ENCODE peak calls at places on chromosomes 7 and 10, in five cellular contexts. One of them, this sample, is unnamed. For H3K36me3, the result is how much of the 10 kb centered on the place peaks cover.

GRCh38 chr7:169165-169853 is 23.1 kb upstream of the FAM20C start:
- DNase-seq in neuronal stem cell: no peak
- DNase-seq in MM.1S: no peak
- DNase-seq in fibroblast of lung: no peak
- DNase-seq in Peyer's patch: no peak
- DNase-seq in this sample: no peak

GRCh38 chr7:105461518-105461917 is 60.6 kb downstream of the PUS7 start:
- DNase-seq in fibroblast of lung: no peak
- DNase-seq in Peyer's patch: no peak
- DNase-seq in neuronal stem cell: no peak
- DNase-seq in MM.1S: no peak
- DNase-seq in this sample: no peak

GRCh38 chr10:80168679-80169380 is 36.3 kb downstream of the PLAC9 start:
- DNase-seq in fibroblast of lung: no peak
- DNase-seq in neuronal stem cell: no peak
- DNase-seq in MM.1S: peak
- DNase-seq in Peyer's patch: peak
- DNase-seq in this sample: no peak

GRCh38 chr10:119251315-119251708 is 43.9 kb downstream of the GRK5 start:
- DNase-seq in neuronal stem cell: no peak
- DNase-seq in MM.1S: no peak
- DNase-seq in Peyer's patch: no peak
- DNase-seq in fibroblast of lung: peak
- DNase-seq in this sample: no peak

GRCh38 chr10:33655921-33656320 is 321.5 kb upstream of the NRP1 start:
- DNase-seq in neuronal stem cell: no peak
- DNase-seq in Peyer's patch: no peak
- DNase-seq in MM.1S: no peak
- DNase-seq in fibroblast of lung: peak
- DNase-seq in this sample: no peak

GRCh38 chr7:128777156-128778123 is 1.8 kb upstream of the OPN1SW start:
- DNase-seq in neuronal stem cell: no peak
- DNase-seq in Peyer's patch: no peak
- DNase-seq in MM.1S: no peak
- DNase-seq in fibroblast of lung: peak
- DNase-seq in this sample: no peak

GRCh38 chr7:12158334-12159060 is 52.6 kb upstream of the TMEM106B start:
- DNase-seq in MM.1S: no peak
- DNase-seq in Peyer's patch: no peak
- DNase-seq in fibroblast of lung: peak
- DNase-seq in neuronal stem cell: no peak
- DNase-seq in this sample: no peak

GRCh38 chr7:44581426-44581906 is 565 bp downstream of the TMED4 start:
- DNase-seq in neuronal stem cell: no peak
- DNase-seq in fibroblast of lung: peak
- DNase-seq in MM.1S: peak
- DNase-seq in Peyer's patch: peak
- DNase-seq in this sample: peak

GRCh38 chr10:63866747-63867140 is 345.5 kb downstream of the REEP3 start:
- DNase-seq in fibroblast of lung: no peak
- DNase-seq in neuronal stem cell: no peak
- DNase-seq in Peyer's patch: no peak
- DNase-seq in MM.1S: peak
- DNase-seq in this sample: no peak

GRCh38 chr7:132904209-132904608 is 177.7 kb downstream of the CHCHD3 start:
- DNase-seq in neuronal stem cell: no peak
- DNase-seq in MM.1S: no peak
- DNase-seq in fibroblast of lung: peak
- DNase-seq in Peyer's patch: no peak
- DNase-seq in this sample: no peak

GRCh38 chr10:98374176-98374969 is 40.6 kb downstream of the PYROXD2 start:
- DNase-seq in fibroblast of lung: peak
- DNase-seq in Peyer's patch: no peak
- DNase-seq in MM.1S: no peak
- DNase-seq in neuronal stem cell: no peak
- DNase-seq in this sample: no peak

GRCh38 chr7:158573310-158573709 is 14.3 kb downstream of the PTPRN2 start:
- DNase-seq in neuronal stem cell: no peak
- DNase-seq in fibroblast of lung: no peak
- DNase-seq in MM.1S: no peak
- DNase-seq in Peyer's patch: no peak
- DNase-seq in this sample: no peak

GRCh38 chr7:50342616-50343114 is 38.1 kb downstream of the IKZF1 start:
- DNase-seq in neuronal stem cell: no peak
- DNase-seq in Peyer's patch: no peak
- DNase-seq in fibroblast of lung: no peak
- DNase-seq in MM.1S: no peak
- DNase-seq in this sample: no peak

GRCh38 chr10:132793871-132794849 is 8.2 kb upstream of the NKX6-2 start:
- DNase-seq in fibroblast of lung: no peak
- DNase-seq in Peyer's patch: no peak
- DNase-seq in neuronal stem cell: no peak
- DNase-seq in MM.1S: no peak
- DNase-seq in this sample: no peak

GRCh38 chr7:158098125-158099030 is 489.2 kb downstream of the PTPRN2 start:
- DNase-seq in Peyer's patch: no peak
- DNase-seq in neuronal stem cell: no peak
- DNase-seq in fibroblast of lung: no peak
- DNase-seq in MM.1S: no peak
- DNase-seq in this sample: no peak

GRCh38 chr10:35268323-35268722 is 68.0 kb upstream of the CCNY start:
- DNase-seq in fibroblast of lung: no peak
- DNase-seq in Peyer's patch: no peak
- DNase-seq in neuronal stem cell: no peak
- DNase-seq in MM.1S: no peak
- DNase-seq in this sample: no peak

GRCh38 chr7:40199076-40199802 is 64.4 kb downstream of the SUGCT start:
- DNase-seq in Peyer's patch: no peak
- DNase-seq in fibroblast of lung: peak
- DNase-seq in neuronal stem cell: no peak
- DNase-seq in MM.1S: peak
- DNase-seq in this sample: no peak

GRCh38 chr10:94279835-94280709 is 82.7 kb downstream of the NOC3L start:
- DNase-seq in MM.1S: peak
- DNase-seq in neuronal stem cell: peak
- DNase-seq in Peyer's patch: peak
- DNase-seq in fibroblast of lung: peak
- DNase-seq in this sample: peak

GRCh38 chr7:38775503-38775902 is 133.5 kb downstream of the VPS41 start:
- DNase-seq in Peyer's patch: no peak
- DNase-seq in fibroblast of lung: no peak
- DNase-seq in MM.1S: no peak
- DNase-seq in neuronal stem cell: peak
- DNase-seq in this sample: no peak

GRCh38 chr7:76356823-76357222 is 2.0 kb downstream of the YWHAG start:
- DNase-seq in Peyer's patch: no peak
- DNase-seq in neuronal stem cell: no peak
- DNase-seq in MM.1S: no peak
- DNase-seq in fibroblast of lung: peak
- DNase-seq in this sample: no peak

GRCh38 chr10:99539820-99540219 is 7.1 kb downstream of the NKX2-3 start:
- DNase-seq in MM.1S: no peak
- DNase-seq in fibroblast of lung: no peak
- DNase-seq in Peyer's patch: no peak
- DNase-seq in neuronal stem cell: no peak
- DNase-seq in this sample: no peak
- H3K27ac ChIP-seq in MM.1S: no peak
- H3K27ac ChIP-seq in fibroblast of lung: no peak
- H3K27ac ChIP-seq in Peyer's patch: peak
- H3K27ac ChIP-seq in neuronal stem cell: no peak
- H3K27ac ChIP-seq in this sample: no peak

GRCh38 chr7:6146666-6147065 is 115.5 kb downstream of the ANKRD61 start:
- DNase-seq in fibroblast of lung: no peak
- DNase-seq in neuronal stem cell: no peak
- DNase-seq in MM.1S: no peak
- DNase-seq in Peyer's patch: no peak
- DNase-seq in this sample: no peak
- H3K36me3 ChIP-seq in fibroblast of lung: under half
- H3K36me3 ChIP-seq in neuronal stem cell: under half
- H3K36me3 ChIP-seq in MM.1S: under half
- H3K36me3 ChIP-seq in Peyer's patch: under half
- H3K36me3 ChIP-seq in this sample: half or more

GRCh38 chr10:6492896-6493295 is 87.2 kb downstream of the PRKCQ start:
- DNase-seq in fibroblast of lung: no peak
- DNase-seq in Peyer's patch: no peak
- DNase-seq in MM.1S: no peak
- DNase-seq in neuronal stem cell: no peak
- DNase-seq in this sample: no peak

GRCh38 chr10:6494934-6495592 is 85.0 kb downstream of the PRKCQ start:
- DNase-seq in fibroblast of lung: no peak
- DNase-seq in MM.1S: no peak
- DNase-seq in Peyer's patch: no peak
- DNase-seq in neuronal stem cell: no peak
- DNase-seq in this sample: peak

GRCh38 chr10:6491841-6492609 is 88.1 kb downstream of the PRKCQ start:
- DNase-seq in Peyer's patch: no peak
- DNase-seq in fibroblast of lung: no peak
- DNase-seq in MM.1S: no peak
- DNase-seq in neuronal stem cell: no peak
- DNase-seq in this sample: peak

GRCh38 chr10:6494452-6494839 is 85.6 kb downstream of the PRKCQ start:
- DNase-seq in fibroblast of lung: no peak
- DNase-seq in MM.1S: no peak
- DNase-seq in Peyer's patch: no peak
- DNase-seq in neuronal stem cell: no peak
- DNase-seq in this sample: no peak

GRCh38 chr10:6493521-6494451 is 86.3 kb downstream of the PRKCQ start:
- DNase-seq in MM.1S: no peak
- DNase-seq in neuronal stem cell: no peak
- DNase-seq in Peyer's patch: no peak
- DNase-seq in fibroblast of lung: peak
- DNase-seq in this sample: no peak
- H3K27ac ChIP-seq in MM.1S: no peak
- H3K27ac ChIP-seq in neuronal stem cell: no peak
- H3K27ac ChIP-seq in Peyer's patch: peak
- H3K27ac ChIP-seq in fibroblast of lung: no peak
- H3K27ac ChIP-seq in this sample: peak

GRCh38 chr10:121914661-121915060 is 13.2 kb downstream of the ATE1 start:
- DNase-seq in MM.1S: no peak
- DNase-seq in Peyer's patch: no peak
- DNase-seq in neuronal stem cell: no peak
- DNase-seq in fibroblast of lung: no peak
- DNase-seq in this sample: no peak

GRCh38 chr10:121919666-121920065 is 8.2 kb downstream of the ATE1 start:
- DNase-seq in neuronal stem cell: no peak
- DNase-seq in fibroblast of lung: no peak
- DNase-seq in Peyer's patch: no peak
- DNase-seq in MM.1S: no peak
- DNase-seq in this sample: no peak
- H3K36me3 ChIP-seq in neuronal stem cell: under half
- H3K36me3 ChIP-seq in fibroblast of lung: under half
- H3K36me3 ChIP-seq in Peyer's patch: under half
- H3K36me3 ChIP-seq in MM.1S: under half
- H3K36me3 ChIP-seq in this sample: under half

GRCh38 chr10:50395279-50395678 is 144.0 kb upstream of the ASAH2 start:
- DNase-seq in fibroblast of lung: peak
- DNase-seq in neuronal stem cell: no peak
- DNase-seq in Peyer's patch: no peak
- DNase-seq in MM.1S: no peak
- DNase-seq in this sample: no peak

GRCh38 chr10:50392426-50392825 is 141.1 kb upstream of the ASAH2 start:
- DNase-seq in fibroblast of lung: no peak
- DNase-seq in Peyer's patch: no peak
- DNase-seq in neuronal stem cell: no peak
- DNase-seq in MM.1S: no peak
- DNase-seq in this sample: no peak

GRCh38 chr10:50394832-50395231 is 143.5 kb upstream of the ASAH2 start:
- DNase-seq in Peyer's patch: no peak
- DNase-seq in MM.1S: no peak
- DNase-seq in neuronal stem cell: no peak
- DNase-seq in fibroblast of lung: no peak
- DNase-seq in this sample: no peak

GRCh38 chr10:50393784-50394183 is 142.5 kb upstream of the ASAH2 start:
- DNase-seq in fibroblast of lung: peak
- DNase-seq in Peyer's patch: no peak
- DNase-seq in neuronal stem cell: no peak
- DNase-seq in MM.1S: no peak
- DNase-seq in this sample: no peak

GRCh38 chr10:50392966-50393718 is 141.8 kb upstream of the ASAH2 start:
- DNase-seq in fibroblast of lung: peak
- DNase-seq in MM.1S: no peak
- DNase-seq in neuronal stem cell: no peak
- DNase-seq in Peyer's patch: no peak
- DNase-seq in this sample: no peak
- H3K27ac ChIP-seq in fibroblast of lung: no peak
- H3K27ac ChIP-seq in MM.1S: no peak
- H3K27ac ChIP-seq in neuronal stem cell: no peak
- H3K27ac ChIP-seq in Peyer's patch: peak
- H3K27ac ChIP-seq in this sample: no peak

DNA sequence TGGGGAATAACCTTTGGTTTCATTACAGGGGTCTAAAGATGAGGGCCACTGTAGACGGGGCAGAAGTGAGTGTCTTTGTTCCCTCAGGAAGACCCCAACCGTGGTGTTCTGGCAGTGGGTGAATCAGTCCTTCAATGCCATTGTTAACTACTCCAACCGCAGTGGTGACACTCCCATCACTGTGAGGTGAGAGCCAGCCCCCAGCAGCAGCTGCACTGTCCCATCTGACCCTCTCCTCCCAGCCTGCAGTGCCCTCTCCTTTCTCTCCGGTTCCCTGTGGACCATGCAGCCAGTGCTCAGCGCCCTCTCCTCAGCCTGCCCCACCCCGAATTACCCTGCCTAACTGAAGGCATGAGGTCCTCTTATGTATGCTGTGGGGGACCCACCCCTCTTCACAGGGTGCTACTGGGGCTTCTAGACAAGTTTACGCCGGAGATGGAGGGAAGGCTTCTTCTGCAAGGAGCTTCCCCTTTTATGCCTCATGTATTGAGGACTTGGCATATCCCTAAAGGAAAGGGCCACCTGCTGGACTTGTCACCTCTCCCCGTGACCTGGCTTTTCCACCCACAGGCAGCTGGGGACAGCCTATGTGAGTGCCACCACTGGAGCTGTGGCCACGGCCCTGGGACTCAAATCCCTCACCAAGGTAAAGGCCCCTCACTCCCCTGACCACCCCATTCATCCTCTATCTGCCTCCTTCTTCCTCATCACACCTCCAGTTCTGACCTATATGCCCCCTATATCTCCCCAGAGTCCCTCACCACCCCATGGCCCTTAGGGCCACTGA is 5.1 kb downstream of the SFXN3 start:
- DNase-seq in neuronal stem cell: no peak
- DNase-seq in MM.1S: no peak
- DNase-seq in fibroblast of lung: no peak
- DNase-seq in Peyer's patch: no peak
- DNase-seq in this sample: no peak
- H3K36me3 ChIP-seq in neuronal stem cell: under half
- H3K36me3 ChIP-seq in MM.1S: under half
- H3K36me3 ChIP-seq in fibroblast of lung: under half
- H3K36me3 ChIP-seq in Peyer's patch: under half
- H3K36me3 ChIP-seq in this sample: under half